ENCODE peak calls at places on chromosomes 7 and 10, in five cellular contexts. Y is cardiac fibroblast, S is foreskin fibroblast, M is PC-9, Q is fibroblast of villous mesenchyme. E is an unnamed sample.

GRCh38 chr7:2478387-2478760 is 2.2 kb upstream of the GRIFIN start:
- DNase-seq in Y (peak), S (peak), M (peak), Q (no peak), E (peak)

GRCh38 chr7:46383605-46384004 is 462.5 kb upstream of the IGFBP3 start:
- DNase-seq in Y (peak), S (peak), M (no peak), Q (peak), E (peak)

GRCh38 chr7:97187067-97187466 is 69.6 kb downstream of the SDHAF3 start:
- DNase-seq in Y (peak), S (peak), M (no peak), Q (peak), E (peak)

GRCh38 chr7:22831602-22832001 is 9.0 kb upstream of the TOMM7 start:
- DNase-seq in Y (no peak), S (no peak), M (no peak), Q (no peak), E (no peak)

GRCh38 chr10:49632406-49633317 is 18.8 kb downstream of the CHAT start:
- DNase-seq in Y (peak), S (no peak), M (peak), Q (no peak), E (no peak)

GRCh38 chr10:103839867-103840746 is 15.3 kb downstream of the SH3PXD2A start:
- DNase-seq in Y (no peak), S (no peak), M (no peak), Q (no peak), E (no peak)

GRCh38 chr7:133744451-133744850 is 382.7 kb upstream of the LRGUK start:
- DNase-seq in Y (no peak), S (no peak), M (no peak), Q (no peak), E (no peak)

GRCh38 chr10:28587970-28588290 is 55.0 kb downstream of the WAC start:
- DNase-seq in Y (peak), S (peak), M (no peak), Q (peak), E (peak)

GRCh38 chr10:118102116-118102515 is 55.4 kb upstream of the RAB11FIP2 start:
- DNase-seq in Y (no peak), S (no peak), M (no peak), Q (no peak), E (peak)

GRCh38 chr7:82183633-82184032 is 259.9 kb downstream of the CACNA2D1 start:
- DNase-seq in Y (peak), S (peak), M (no peak), Q (peak), E (peak)

GRCh38 chr7:46468753-46469356 is 547.8 kb upstream of the IGFBP3 start:
- DNase-seq in Y (peak), S (peak), M (no peak), Q (peak), E (peak)

GRCh38 chr10:87552248-87552914 is 47.7 kb downstream of the MINPP1 start:
- DNase-seq in Y (no peak), S (peak), M (no peak), Q (peak), E (peak)

GRCh38 chr10:11017575-11018425 is at the start of gene CELF2:
- DNase-seq in Y (peak), S (peak), M (no peak), Q (no peak), E (peak)

GRCh38 chr10:11016959-11017574 is 605 bp upstream of the CELF2 start:
- DNase-seq in Y (no peak), S (peak), M (no peak), Q (no peak), E (no peak)

GRCh38 chr10:11020026-11020820 is 2.6 kb downstream of the CELF2 start:
- DNase-seq in Y (no peak), S (no peak), M (no peak), Q (no peak), E (no peak)

GRCh38 chr10:11018426-11018818 is 750 bp downstream of the CELF2 start:
- DNase-seq in Y (no peak), S (peak), M (no peak), Q (no peak), E (no peak)

GRCh38 chr10:11018830-11019692 is 1.4 kb downstream of the CELF2 start:
- DNase-seq in Y (no peak), S (no peak), M (no peak), Q (no peak), E (no peak)
- H3K4me3 ChIP-seq in Y (peak), S (peak), M (no peak), Q (no peak), E (peak)

GRCh38 chr7:151448261-151449252 is 8.6 kb upstream of the CRYGN start:
- DNase-seq in Y (peak), S (peak), M (peak), Q (peak), E (peak)
- TF ChIP-seq CTCF in Y (peak), S (peak), M (peak), Q (peak), E (peak)

GRCh38 chr10:65719790-65720189 is 1206.0 kb upstream of the LRRTM3 start:
- DNase-seq in Y (no peak), S (no peak), M (no peak), Q (peak), E (no peak)
- H3K4me3 ChIP-seq in Y (no peak), S (no peak), M (no peak), Q (no peak), E (no peak)

DNA sequence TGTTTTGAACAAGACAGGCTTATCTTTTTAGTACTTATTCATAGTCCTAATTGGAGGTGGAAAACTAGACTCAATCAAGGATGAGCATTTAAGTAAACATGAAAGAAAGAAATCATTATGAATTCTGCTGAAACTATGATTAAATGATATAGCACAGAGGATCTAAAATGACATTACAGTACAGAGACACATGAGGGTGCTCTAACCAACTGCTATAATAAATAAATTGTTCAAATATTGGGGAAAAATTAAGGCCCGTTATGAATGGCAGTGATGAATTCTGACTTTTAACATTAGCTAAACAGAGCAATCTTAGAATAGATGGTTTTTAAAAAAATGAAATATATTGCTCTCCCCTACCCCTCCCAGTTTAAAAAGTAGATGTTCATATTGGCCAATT is 10.3 kb downstream of the WNT2 start:
- DNase-seq in Y (peak), S (peak), M (no peak), Q (no peak), E (peak)
- TF ChIP-seq CTCF in Y (peak), S (no peak), M (peak), Q (peak), E (no peak)

GRCh38 chr10:7667262-7668141 is 736 bp upstream of the ITIH5 start:
- DNase-seq in Y (no peak), S (no peak), M (no peak), Q (no peak), E (no peak)

GRCh38 chr10:7664707-7665106 is 2.1 kb downstream of the ITIH5 start:
- DNase-seq in Y (no peak), S (no peak), M (no peak), Q (no peak), E (no peak)

GRCh38 chr10:7670157-7670556 is 3.4 kb upstream of the ITIH5 start:
- DNase-seq in Y (no peak), S (no peak), M (no peak), Q (no peak), E (no peak)

GRCh38 chr10:7662522-7662921 is 4.2 kb downstream of the ITIH5 start:
- DNase-seq in Y (no peak), S (no peak), M (no peak), Q (no peak), E (no peak)

GRCh38 chr10:7666253-7667023 is at the start of gene ITIH5:
- DNase-seq in Y (no peak), S (peak), M (no peak), Q (no peak), E (no peak)
- H3K4me3 ChIP-seq in Y (no peak), S (peak), M (no peak), Q (peak), E (no peak)

DNA sequence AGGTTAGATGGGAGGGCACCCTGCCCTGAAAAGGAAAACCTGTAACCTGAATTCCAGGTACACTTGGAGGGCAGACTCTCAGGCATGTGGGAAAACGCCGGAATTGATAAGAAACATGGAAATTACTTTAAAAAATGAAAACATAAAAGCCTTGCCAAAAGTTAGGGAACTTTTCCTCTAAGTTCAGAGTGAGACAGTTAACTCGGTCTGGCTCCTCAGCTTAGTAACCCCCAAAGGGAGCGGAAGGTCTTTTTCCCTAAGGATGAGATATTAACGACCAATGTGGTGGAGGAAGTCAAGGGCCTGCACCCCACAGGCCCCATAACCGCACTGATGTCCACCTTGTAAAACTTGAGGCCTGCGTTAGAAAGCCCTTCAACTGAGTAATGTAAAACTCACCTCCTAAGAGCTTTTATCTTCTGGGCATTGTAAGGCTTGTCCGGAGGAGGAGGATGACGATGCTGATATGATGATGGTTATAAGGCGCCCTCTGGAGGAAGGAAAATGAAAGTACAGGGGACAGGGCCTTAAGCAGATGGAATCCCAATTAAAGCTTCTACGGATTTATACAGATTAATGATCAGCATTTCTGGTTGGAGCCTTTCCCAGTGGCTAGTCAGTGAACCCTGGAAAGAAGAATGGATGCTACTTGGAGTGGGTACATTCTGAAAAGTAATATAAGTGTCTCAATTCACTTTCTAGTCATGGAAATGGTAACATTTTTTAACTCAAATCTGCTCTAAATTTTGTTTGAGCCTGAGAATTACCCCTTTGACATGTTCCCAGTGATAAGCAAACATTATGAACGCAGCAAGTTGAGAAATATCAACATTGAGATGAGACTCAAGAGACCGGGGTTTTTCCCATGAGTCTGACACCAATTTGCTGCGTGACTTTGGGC is 696 bp downstream of the COL1A2 start:
- DNase-seq in Y (peak), S (peak), M (no peak), Q (peak), E (peak)
- TF ChIP-seq CTCF in Y (peak), S (peak), M (peak), Q (peak), E (peak)

DNA sequence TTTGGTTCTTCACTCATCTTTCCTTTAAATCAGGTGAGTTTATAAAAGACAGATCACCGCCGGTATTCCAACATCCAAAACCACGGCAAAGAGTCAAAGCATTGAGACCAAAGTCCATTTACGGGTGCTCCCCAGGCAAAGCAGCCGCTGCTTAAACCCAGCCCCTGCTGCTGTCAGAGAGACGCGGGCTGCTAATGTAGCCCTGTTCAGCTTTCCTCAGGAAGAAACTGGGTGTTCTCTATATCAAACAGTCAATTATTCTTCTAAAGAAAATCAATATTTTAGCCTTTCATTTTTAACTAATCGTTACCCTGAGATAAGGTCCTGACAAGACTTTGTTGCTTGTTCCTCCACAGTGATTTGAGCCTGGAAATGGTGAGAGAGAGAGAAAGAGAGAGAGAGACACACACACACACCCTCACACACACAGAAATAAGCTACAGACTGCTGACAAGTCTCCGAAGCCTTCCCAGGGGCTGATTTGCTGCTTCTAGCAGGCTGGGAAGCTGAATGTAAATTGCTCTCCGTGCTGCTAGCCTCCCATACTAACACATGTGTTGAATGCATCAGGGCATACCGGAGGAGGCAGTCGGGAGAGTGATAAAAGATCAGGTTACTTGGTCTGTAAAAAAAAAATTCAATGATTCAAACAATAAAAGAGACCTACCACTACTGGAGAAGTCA is 183.0 kb upstream of the ANK3 start:
- DNase-seq in Y (peak), S (peak), M (no peak), Q (peak), E (peak)
- H3K4me3 ChIP-seq in Y (peak), S (peak), M (no peak), Q (peak), E (peak)

GRCh38 chr7:4737300-4737699 is 38.1 kb upstream of the AP5Z1 start:
- DNase-seq in Y (no peak), S (no peak), M (no peak), Q (no peak), E (no peak)

GRCh38 chr7:4740796-4741195 is 34.6 kb upstream of the AP5Z1 start:
- DNase-seq in Y (no peak), S (no peak), M (no peak), Q (no peak), E (no peak)

GRCh38 chr7:4742051-4742573 is 33.3 kb upstream of the AP5Z1 start:
- DNase-seq in Y (no peak), S (no peak), M (no peak), Q (no peak), E (no peak)

GRCh38 chr7:4738711-4739527 is 36.5 kb upstream of the AP5Z1 start:
- DNase-seq in Y (peak), S (peak), M (no peak), Q (peak), E (peak)

DNA sequence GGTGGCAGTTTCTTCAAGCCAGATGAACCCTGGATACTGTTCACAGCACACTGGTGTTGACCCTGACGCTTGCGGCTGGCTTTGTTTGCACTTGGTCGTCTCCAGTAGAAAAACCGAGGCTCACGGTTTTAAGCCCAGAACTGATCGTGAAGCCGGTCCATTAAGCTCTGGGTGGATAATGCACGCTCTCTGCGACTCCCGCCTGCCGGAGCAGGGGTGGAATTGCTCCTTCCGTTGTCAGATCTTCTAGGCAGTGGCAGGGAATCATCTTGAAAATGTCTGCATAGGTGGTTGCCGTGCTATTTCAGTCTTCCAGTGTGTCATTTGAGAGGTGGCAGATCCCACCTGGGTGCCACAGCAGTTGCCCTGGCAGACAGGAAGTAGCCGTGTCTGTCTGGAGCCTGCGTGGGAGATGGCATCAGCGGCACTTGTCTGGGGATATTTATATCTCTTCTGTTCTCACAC is 35.9 kb upstream of the AP5Z1 start:
- DNase-seq in Y (peak), S (no peak), M (no peak), Q (peak), E (peak)
- TF ChIP-seq CTCF in Y (peak), S (no peak), M (no peak), Q (peak), E (peak)

DNA sequence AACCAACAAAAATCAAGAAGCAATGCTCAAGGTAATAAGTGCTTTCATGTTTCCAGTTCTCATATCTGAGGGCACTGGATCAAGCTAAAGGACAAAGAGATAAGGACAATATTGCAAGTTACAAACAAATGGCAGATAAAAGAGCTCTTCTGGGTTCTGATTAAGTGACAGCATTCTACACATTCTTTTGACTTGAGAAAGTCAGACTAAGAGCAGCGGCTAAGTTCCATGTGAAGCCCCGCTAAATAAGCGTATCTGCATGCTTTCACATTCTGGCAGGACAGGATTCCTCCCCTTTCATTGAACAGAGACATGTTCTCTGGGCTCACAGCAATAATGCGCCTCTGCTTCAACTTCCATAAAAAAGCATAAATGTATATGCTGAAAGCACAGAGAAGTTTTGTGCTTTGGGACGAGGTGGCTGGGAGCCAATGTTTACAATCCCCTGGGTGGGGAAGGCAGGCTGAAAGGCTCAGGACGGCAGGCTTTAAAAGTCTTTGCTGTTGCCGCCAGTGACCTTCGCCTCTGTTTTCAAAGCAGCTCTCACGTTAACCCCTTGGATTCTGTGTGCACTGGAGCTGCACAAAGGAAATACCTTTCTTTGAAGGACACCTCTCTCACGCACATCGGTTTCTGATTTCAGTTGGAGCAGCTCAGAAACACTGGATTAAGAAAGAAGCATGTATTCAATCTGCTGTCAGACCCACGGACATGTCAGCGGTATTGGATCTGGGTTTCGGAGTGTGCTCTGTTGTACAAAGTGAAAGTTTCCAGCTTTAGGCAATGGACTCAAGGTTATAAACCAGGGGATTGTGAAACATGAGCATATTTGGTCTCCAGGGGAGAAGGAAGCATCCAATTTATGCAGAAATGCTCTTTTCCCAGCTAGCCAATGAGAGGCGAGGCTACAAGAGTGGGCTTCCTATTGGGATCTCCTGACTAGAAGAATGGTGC is 105.4 kb upstream of the FAM133B start:
- DNase-seq in Y (peak), S (peak), M (peak), Q (peak), E (peak)
- H3K4me3 ChIP-seq in Y (peak), S (peak), M (peak), Q (peak), E (peak)

DNA sequence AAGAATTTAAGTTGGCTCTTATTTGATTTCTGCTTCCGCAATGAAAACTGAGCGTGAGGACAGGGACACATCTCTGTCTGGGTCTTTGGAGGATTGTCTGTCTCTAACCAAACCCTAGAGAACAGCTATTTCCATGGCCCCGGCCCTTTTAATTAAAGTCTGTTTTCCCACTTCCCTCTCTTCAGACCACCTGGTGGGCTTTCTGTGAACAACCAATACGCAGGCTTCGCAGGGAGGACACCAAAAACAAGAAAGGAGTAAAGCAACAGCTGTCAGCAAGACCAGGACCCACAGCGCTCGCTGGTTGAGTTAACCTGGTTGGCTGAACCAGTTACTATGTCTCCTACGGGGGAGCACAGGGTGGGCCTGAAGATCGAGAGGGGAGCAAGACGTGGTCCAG is 217.1 kb upstream of the FRMD4A start:
- DNase-seq in Y (no peak), S (no peak), M (no peak), Q (no peak), E (no peak)
- TF ChIP-seq CTCF in Y (no peak), S (no peak), M (peak), Q (peak), E (no peak)